ENCODE peak calls at places on chromosomes 4 and X, in four cellular contexts. S is T-helper 1 cell, O is A549, H is endothelial cell. X is an unnamed sample.
A peak's percentile ranks its signal among the peaks of the same experiment; 100 is the strongest.

GRCh38 chr4:6401797-6402196 is 70.6 kb downstream of the PPP2R2C start:
- DNase-seq in S (no peak), O (no peak), H (no peak), X (no peak)

GRCh38 chrX:13868481-13869040 is 51.7 kb upstream of the GPM6B start:
- DNase-seq in S (no peak), O (no peak), H (no peak), X (no peak)

GRCh38 chr4:33722800-33723511 is 2521.4 kb downstream of the ARAP2 start:
- DNase-seq in S (no peak), O (no peak), H (no peak), X (no peak)

GRCh38 chr4:118954246-118954645 is 65.6 kb downstream of the SYNPO2 start:
- DNase-seq in S (no peak), O (no peak), H (no peak), X (no peak)

GRCh38 chr4:54842226-54843055 is 184.7 kb downstream of the KIT start:
- DNase-seq in S (no peak), O (no peak), H (no peak), X (no peak)

GRCh38 chr4:112167790-112168189 is 22.5 kb downstream of the FAM241A start:
- DNase-seq in S (no peak), O (no peak), H (no peak), X (no peak)

GRCh38 chr4:186684220-186684619 is 39.4 kb downstream of the FAT1 start:
- DNase-seq in S (no peak), O (no peak), H (no peak), X (no peak)

GRCh38 chr4:111475001-111475400 is 670.3 kb upstream of the FAM241A start:
- DNase-seq in S (no peak), O (no peak), H (peak; percentile 61), X (peak; percentile 1)

GRCh38 chr4:48228887-48229462 is 40.7 kb downstream of the TEC start:
- DNase-seq in S (no peak), O (no peak), H (no peak), X (no peak)